ENCODE peak calls at places on chromosomes 3 and 15, in four cellular contexts. V, Z, M and O are unnamed samples.
A peak's percentile ranks its signal among the peaks of the same experiment; 100 is the strongest.

GRCh38 chr3:10557783-10558373 is 52.5 kb upstream of the ATP2B2 start:
- DNase-seq in V (no peak), Z (no peak), M (peak; percentile 1), O (no peak)

GRCh38 chr3:136197159-136197715 is 1.1 kb upstream of the MSL2 start:
- DNase-seq in V (no peak), Z (no peak), M (no peak), O (no peak)

GRCh38 chr15:61749169-61749568 is 311.1 kb downstream of the VPS13C start:
- DNase-seq in V (no peak), Z (no peak), M (no peak), O (no peak)

GRCh38 chr15:37095197-37095992 is 5.0 kb downstream of the MEIS2 start:
- DNase-seq in V (no peak), Z (no peak), M (no peak), O (no peak)

GRCh38 chr3:20125912-20126311 is 60.1 kb downstream of the SGO1 start:
- DNase-seq in V (no peak), Z (no peak), M (no peak), O (no peak)

GRCh38 chr3:128260275-128260674 is 107.0 kb downstream of the EEFSEC start:
- DNase-seq in V (no peak), Z (no peak), M (no peak), O (no peak)

GRCh38 chr3:138938056-138938876 is 8.7 kb downstream of the FOXL2 start:
- DNase-seq in V (peak; percentile 42), Z (no peak), M (no peak), O (no peak)

GRCh38 chr15:81914734-81915234 is 131.0 kb downstream of the MEX3B start:
- DNase-seq in V (no peak), Z (no peak), M (peak; percentile 51), O (no peak)

GRCh38 chr3:186882881-186883685 is 40.6 kb downstream of the ADIPOQ start:
- DNase-seq in V (no peak), Z (no peak), M (no peak), O (no peak)

GRCh38 chr15:99412626-99413025 is 153.2 kb upstream of the MEF2A start:
- DNase-seq in V (no peak), Z (no peak), M (no peak), O (no peak)

GRCh38 chr3:17945018-17945798 is 202.8 kb upstream of the TBC1D5 start:
- DNase-seq in V (no peak), Z (no peak), M (no peak), O (no peak)

GRCh38 chr3:32203854-32204253 is 34.6 kb upstream of the CMTM8 start:
- DNase-seq in V (no peak), Z (no peak), M (no peak), O (no peak)

GRCh38 chr15:31482122-31482922 is 155.7 kb downstream of the KLF13 start:
- DNase-seq in V (no peak), Z (no peak), M (no peak), O (no peak)

GRCh38 chr3:184361532-184361931 is at the start of the genes CLCN2 and POLR2H:
- DNase-seq in V (peak; percentile 76), Z (peak; percentile 45), M (peak; percentile 71), O (no peak)

GRCh38 chr3:150247456-150247855 is 160.6 kb upstream of the TSC22D2 start:
- DNase-seq in V (no peak), Z (no peak), M (no peak), O (no peak)

GRCh38 chr15:78182821-78183220 is 33.7 kb downstream of the IDH3A start:
- DNase-seq in V (no peak), Z (no peak), M (no peak), O (no peak)

GRCh38 chr3:113516115-113516505 is 1.2 kb upstream of the SPICE1 start:
- DNase-seq in V (no peak), Z (no peak), M (no peak), O (no peak)

GRCh38 chr15:70521576-70522322 is 241.6 kb downstream of the UACA start:
- DNase-seq in V (no peak), Z (no peak), M (no peak), O (no peak)

GRCh38 chr3:61627768-61628185 is 66.4 kb downstream of the PTPRG start:
- DNase-seq in V (no peak), Z (no peak), M (no peak), O (no peak)

GRCh38 chr3:143002083-143002712 is 828 bp downstream of the U2SURP start:
- DNase-seq in V (no peak), Z (no peak), M (no peak), O (no peak)

GRCh38 chr15:34327906-34328305 is 9.7 kb downstream of the SLC12A6 start:
- DNase-seq in V (no peak), Z (no peak), M (no peak), O (no peak)

GRCh38 chr3:170410428-170411029 is 8.1 kb upstream of the CLDN11 start:
- DNase-seq in V (no peak), Z (no peak), M (no peak), O (no peak)

GRCh38 chr3:163785693-163786092 is 1292.6 kb downstream of the SI start:
- DNase-seq in V (no peak), Z (no peak), M (no peak), O (no peak)

GRCh38 chr3:196141866-196142673 is 60.2 kb upstream of the TFRC start:
- DNase-seq in V (no peak), Z (no peak), M (no peak), O (peak; percentile 71)

GRCh38 chr3:196144383-196145105 is 62.7 kb upstream of the TFRC start:
- DNase-seq in V (no peak), Z (no peak), M (no peak), O (no peak)

GRCh38 chr3:196143708-196144382 is 62.0 kb upstream of the TFRC start:
- DNase-seq in V (no peak), Z (no peak), M (no peak), O (no peak)

GRCh38 chr3:196141052-196141865 is 59.4 kb upstream of the TFRC start:
- DNase-seq in V (no peak), Z (no peak), M (no peak), O (no peak)

DNA sequence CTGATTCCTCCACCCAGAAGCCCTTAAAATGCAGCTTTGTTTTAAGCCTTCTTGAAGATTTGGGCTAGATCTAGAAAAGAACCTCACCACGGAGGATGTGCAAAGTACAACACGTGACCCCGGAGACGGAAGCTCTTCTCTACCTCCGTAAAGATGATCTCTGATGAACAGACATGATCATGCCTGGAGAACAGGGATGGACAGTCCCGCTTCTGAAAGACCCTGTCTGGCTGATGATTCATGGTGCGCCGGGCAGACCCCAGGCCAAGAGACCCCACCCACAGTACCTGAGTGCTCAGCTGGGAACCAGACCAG is 60.7 kb upstream of the TFRC start:
- DNase-seq in V (no peak), Z (no peak), M (no peak), O (no peak)
- H3K27ac ChIP-seq in V (no peak overlapping the region), Z (no peak overlapping the region), M (no peak overlapping the region), O (peak overlapping the region; percentile 19)

DNA sequence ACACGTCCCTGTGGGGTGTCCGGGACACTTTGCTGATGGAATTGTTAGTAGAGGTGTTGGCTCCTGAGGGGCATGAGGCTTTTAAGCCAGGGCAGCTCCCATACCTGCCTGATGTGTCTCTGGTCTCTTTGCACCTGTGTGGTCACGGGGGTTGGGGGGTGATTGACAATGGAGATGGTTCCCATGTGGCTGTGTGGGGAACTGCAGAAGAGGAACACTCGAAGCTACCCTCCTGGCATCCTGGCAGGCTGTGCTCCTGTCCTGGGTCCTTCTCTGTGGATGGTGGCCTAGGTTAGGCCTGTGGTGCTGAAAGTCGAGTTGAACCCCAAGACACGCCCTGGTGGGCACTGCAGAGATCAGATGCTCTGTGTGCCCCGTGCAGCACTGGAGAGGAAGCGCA is 73.4 kb downstream of the HMCES start:
- DNase-seq in V (no peak), Z (no peak), M (no peak), O (no peak)
- TF ChIP-seq CTCF in V (no peak), Z (no peak), M (no peak), O (no peak)

DNA sequence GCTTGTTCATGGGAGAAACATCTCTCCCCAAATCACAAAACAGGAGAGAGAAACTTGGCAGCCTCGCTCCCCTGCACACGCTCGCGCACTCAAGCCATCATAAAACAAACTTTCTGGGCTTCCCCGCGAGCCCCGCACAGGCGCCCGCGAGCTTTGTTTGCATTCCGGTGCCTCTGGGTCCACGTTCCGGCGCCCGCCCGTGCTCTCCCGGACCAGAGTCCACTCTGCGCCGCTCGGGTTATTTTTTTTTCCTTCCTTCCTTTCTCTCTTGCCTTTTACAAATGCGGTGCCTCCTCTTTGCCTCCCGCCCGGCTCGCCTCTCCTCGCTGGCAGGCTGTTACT is 363 bp downstream of the MAGI1 start:
- DNase-seq in V (no peak), Z (no peak), M (no peak), O (no peak)
- H3K27ac ChIP-seq in V (peak overlapping the region; percentile 35), Z (no peak overlapping the region), M (peak overlapping the region; percentile 95), O (peak overlapping the region; percentile 96)

DNA sequence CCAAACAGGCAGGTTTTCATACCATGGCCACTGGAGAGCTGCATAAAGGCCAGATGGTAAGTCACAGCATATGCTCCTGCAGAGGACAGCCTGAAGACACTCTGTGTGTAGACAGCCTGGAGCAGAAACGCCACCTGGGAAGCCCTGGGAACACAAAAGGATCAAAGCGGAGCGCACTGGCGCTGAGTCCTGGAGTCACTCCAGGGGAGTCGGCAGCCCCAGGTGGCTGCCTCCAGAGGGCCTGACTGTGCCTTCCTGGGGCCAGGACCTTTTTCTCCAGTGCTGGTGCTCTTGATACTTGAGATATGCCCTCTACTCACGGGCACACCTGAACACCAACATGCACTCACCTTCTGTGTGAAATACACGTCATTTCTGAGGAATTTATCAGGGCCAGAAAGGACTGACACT is 34.0 kb downstream of the FOXB1 start:
- DNase-seq in V (no peak), Z (no peak), M (no peak), O (no peak)
- TF ChIP-seq CTCF in V (no peak), Z (no peak), M (no peak), O (no peak)

GRCh38 chr15:58440181-58440910 is 8.6 kb downstream of the LIPC start:
- DNase-seq in V (no peak), Z (no peak), M (no peak), O (peak; percentile 54)
- H3K27ac ChIP-seq in V (no peak overlapping the region), Z (no peak overlapping the region), M (peak overlapping the region; percentile 76), O (peak overlapping the region; percentile 85)

GRCh38 chr15:43511012-43511885 is 6.2 kb upstream of the MAP1A start:
- DNase-seq in V (no peak), Z (no peak), M (no peak), O (no peak)
- TF ChIP-seq CTCF in V (no peak), Z (no peak), M (no peak), O (no peak)

GRCh38 chr3:141795719-141796435 is 32.7 kb downstream of the GRK7 start:
- DNase-seq in V (peak; percentile 40), Z (peak; percentile 50), M (no peak), O (peak; percentile 44)
- H3K27ac ChIP-seq in V (no peak overlapping the region), Z (peak overlapping the region; percentile 64), M (peak overlapping the region; percentile 91), O (no peak overlapping the region)

GRCh38 chr3:137217733-137218132 is 259.9 kb downstream of the IL20RB start:
- DNase-seq in V (no peak), Z (no peak), M (no peak), O (no peak)
- TF ChIP-seq CTCF in V (no peak), Z (no peak), M (no peak), O (no peak)